ENCODE peak calls at places on chromosomes 13 and 19, in eight cellular contexts. U, O, M, H, D, E, L and G are unnamed samples.

GRCh38 chr13:42696191-42696590 is 85.2 kb upstream of the FAM216B start:
- DNase-seq in U (no peak), O (no peak), M (no peak), H (no peak), D (no peak), E (no peak), L (no peak), G (peak; percentile 20)

GRCh38 chr19:31331536-31331935 is 17.7 kb downstream of the TSHZ3 start:
- DNase-seq in U (no peak), O (no peak), M (no peak), H (no peak), D (no peak), E (no peak), L (no peak), G (no peak)

GRCh38 chr19:3006075-3006767 is 22.9 kb downstream of the TLE2 start:
- DNase-seq in U (no peak), O (peak; percentile 28), M (no peak), H (no peak), D (no peak), E (peak; percentile 13), L (no peak), G (peak; percentile 50)

GRCh38 chr19:50244695-50245094 is 41.3 kb downstream of the MYH14 start:
- DNase-seq in U (no peak), O (no peak), M (no peak), H (no peak), D (no peak), E (no peak), L (no peak), G (no peak)

GRCh38 chr13:111175948-111176347 is 60.8 kb downstream of the ARHGEF7 start:
- DNase-seq in U (no peak), O (no peak), M (no peak), H (no peak), D (no peak), E (no peak), L (no peak), G (no peak)

GRCh38 chr19:42468273-42468796 is 25.6 kb upstream of the CXCL17 start:
- DNase-seq in U (no peak), O (peak; percentile 62), M (no peak), H (no peak), D (no peak), E (no peak), L (no peak), G (peak; percentile 36)

GRCh38 chr19:49939721-49940481 is 10.6 kb upstream of the NUP62 start:
- DNase-seq in U (no peak), O (peak; percentile 17), M (no peak), H (no peak), D (no peak), E (no peak), L (no peak), G (no peak)

GRCh38 chr19:17107546-17108452 is 32.2 kb downstream of the MYO9B start:
- DNase-seq in U (no peak), O (peak; percentile 81), M (no peak), H (peak; percentile 21), D (no peak), E (no peak), L (no peak), G (peak; percentile 99)

GRCh38 chr13:41557719-41558118 is 100.4 kb downstream of the RGCC start:
- DNase-seq in U (no peak), O (no peak), M (no peak), H (no peak), D (no peak), E (no peak), L (no peak), G (no peak)

GRCh38 chr19:34148672-34149185 is 23.6 kb upstream of the LSM14A start:
- DNase-seq in U (no peak), O (no peak), M (no peak), H (no peak), D (no peak), E (no peak), L (no peak), G (no peak)

GRCh38 chr19:47661161-47661560 is 52.1 kb upstream of the EHD2 start:
- DNase-seq in U (no peak), O (no peak), M (no peak), H (no peak), D (no peak), E (no peak), L (no peak), G (no peak)

GRCh38 chr19:29263305-29264080 is 50.5 kb upstream of the UQCRFS1 start:
- DNase-seq in U (peak; percentile 29), O (peak; percentile 73), M (peak; percentile 72), H (peak; percentile 67), D (peak; percentile 13), E (peak; percentile 55), L (no peak), G (no peak)

GRCh38 chr13:40236566-40237168 is 429.8 kb downstream of the FOXO1 start:
- DNase-seq in U (no peak), O (no peak), M (no peak), H (no peak), D (no peak), E (no peak), L (no peak), G (no peak)

GRCh38 chr13:23749288-23749880 is 139.8 kb downstream of the MIPEP start:
- DNase-seq in U (no peak), O (no peak), M (no peak), H (no peak), D (no peak), E (no peak), L (no peak), G (no peak)

GRCh38 chr19:30444253-30444671 is 72.1 kb downstream of the ZNF536 start:
- DNase-seq in U (no peak), O (no peak), M (no peak), H (no peak), D (no peak), E (no peak), L (no peak), G (no peak)

GRCh38 chr19:49592486-49593232 is 1.7 kb downstream of the PRR12 start:
- DNase-seq in U (no peak), O (no peak), M (peak; percentile 26), H (peak; percentile 40), D (no peak), E (peak; percentile 21), L (no peak), G (peak; percentile 33)

GRCh38 chr13:92377396-92377795 is 849.2 kb upstream of the GPC6 start:
- DNase-seq in U (no peak), O (no peak), M (no peak), H (no peak), D (no peak), E (no peak), L (no peak), G (no peak)

GRCh38 chr13:71677114-71677513 is 189.9 kb downstream of the DACH1 start:
- DNase-seq in U (no peak), O (no peak), M (no peak), H (no peak), D (no peak), E (no peak), L (no peak), G (no peak)

GRCh38 chr13:80084086-80084676 is 256.7 kb downstream of the SPRY2 start:
- DNase-seq in U (no peak), O (no peak), M (no peak), H (no peak), D (no peak), E (no peak), L (no peak), G (peak; percentile 82)

GRCh38 chr19:2727640-2727944 is 6.4 kb upstream of the DIRAS1 start:
- DNase-seq in U (no peak), O (no peak), M (no peak), H (no peak), D (no peak), E (no peak), L (no peak), G (peak; percentile 19)

GRCh38 chr13:29993716-29994488 is 143.5 kb upstream of the UBL3 start:
- DNase-seq in U (no peak), O (no peak), M (no peak), H (no peak), D (no peak), E (no peak), L (no peak), G (no peak)

GRCh38 chr13:109148243-109148642 is 518.8 kb downstream of the MYO16 start:
- DNase-seq in U (no peak), O (no peak), M (no peak), H (no peak), D (no peak), E (no peak), L (no peak), G (no peak)

GRCh38 chr13:67554296-67554695 is 324.2 kb upstream of the PCDH9 start:
- DNase-seq in U (no peak), O (no peak), M (no peak), H (no peak), D (no peak), E (no peak), L (no peak), G (no peak)

GRCh38 chr13:106595623-106596022 is 27.7 kb upstream of the ARGLU1 start:
- DNase-seq in U (no peak), O (no peak), M (no peak), H (no peak), D (no peak), E (no peak), L (no peak), G (no peak)